ENCODE peak calls at places on chromosomes 3 and 15, in ten cellular contexts. S is stimulated activated CD4-positive, alpha-beta T cell treated with anti-CD3 and anti-CD28 coated beads, Interleukin-2, amount 100 ng/mL, for 48 hours; X is NCI-H748 treated with DMSO at 0.1 percent for 48 hours; Y is frontal cortex; W is PC-9; Z is ELF-1; E is hypothalamus; H is activated naive CD4-positive, alpha-beta T cell; I is Calu3; B is ELR. D is an unnamed sample.

GRCh38 chr3:195754141-195754540 is 33.4 kb downstream of the MUC20 start:
- DNase-seq in W (no peak), I (no peak), X (no peak), S (no peak), E (no peak), H (no peak), Y (no peak), Z (no peak), B (no peak), D (no peak)

GRCh38 chr3:9278085-9278484 is 28.6 kb upstream of the SRGAP3 start:
- DNase-seq in Z (peak; percentile 69), E (no peak), Y (no peak), X (no peak), H (no peak), W (no peak), B (no peak), S (no peak), I (no peak), D (no peak)

GRCh38 chr3:71760140-71760539 is 6.5 kb downstream of the GPR27 start:
- DNase-seq in W (no peak), Z (no peak), E (no peak), B (no peak), I (no peak), X (no peak), H (no peak), S (no peak), Y (no peak), D (no peak)

GRCh38 chr15:65311760-65312159 is 7.3 kb downstream of the RNU5B-1 start:
- DNase-seq in E (no peak), B (no peak), I (no peak), Z (no peak), X (no peak), W (no peak), S (no peak), H (no peak), Y (no peak), D (no peak)

GRCh38 chr3:181794036-181794790 is 82.5 kb downstream of the SOX2 start:
- DNase-seq in E (no peak), B (no peak), X (no peak), W (no peak), Z (peak; percentile 48), Y (no peak), S (no peak), I (no peak), H (no peak), D (no peak)

GRCh38 chr3:126846316-126846715 is 136.6 kb upstream of the PLXNA1 start:
- DNase-seq in B (no peak), Z (no peak), E (no peak), S (no peak), W (no peak), X (no peak), Y (no peak), H (no peak), I (no peak), D (no peak)

GRCh38 chr3:71785594-71786472 is 885 bp upstream of the PROK2 start:
- DNase-seq in S (no peak), Z (peak; percentile 26), W (no peak), E (no peak), X (no peak), Y (no peak), H (no peak), B (no peak), I (no peak), D (no peak)

GRCh38 chr15:67584157-67584556 is 41.7 kb downstream of the MAP2K5 start:
- DNase-seq in Z (no peak), H (no peak), S (no peak), W (no peak), B (no peak), E (no peak), Y (no peak), X (no peak), I (no peak), D (no peak)

GRCh38 chr3:47664519-47664918 is 85.9 kb upstream of the CSPG5 start:
- DNase-seq in W (no peak), B (peak; percentile 53), E (no peak), H (no peak), Y (no peak), I (no peak), S (no peak), Z (no peak), X (no peak), D (peak; percentile 9)

GRCh38 chr15:40960926-40961325 is 7.7 kb downstream of the CHAC1 start:
- DNase-seq in Y (no peak), X (no peak), W (peak; percentile 58), S (no peak), B (peak; percentile 44), I (peak; percentile 74), E (no peak), H (no peak), Z (no peak), D (peak; percentile 56)

GRCh38 chr15:72304596-72304995 is 15.4 kb downstream of the CELF6 start:
- DNase-seq in W (no peak), B (no peak), Y (no peak), E (no peak), S (no peak), I (no peak), X (no peak), H (no peak), Z (no peak), D (no peak)

GRCh38 chr3:57959407-57960173 is 48.6 kb upstream of the FLNB start:
- DNase-seq in I (peak; percentile 44), E (no peak), Z (no peak), H (no peak), Y (no peak), B (no peak), X (no peak), W (peak; percentile 36), S (no peak), D (no peak)

GRCh38 chr3:128281461-128282367 is 128.4 kb downstream of the EEFSEC start:
- DNase-seq in B (no peak), E (no peak), S (no peak), H (no peak), W (no peak), I (no peak), Y (no peak), X (no peak), Z (no peak), D (no peak)

GRCh38 chr3:48428088-48428862 is 1.6 kb downstream of the PLXNB1 start:
- DNase-seq in Y (no peak), B (peak; percentile 23), I (peak; percentile 65), S (no peak), Z (peak; percentile 27), X (no peak), E (no peak), H (no peak), W (no peak), D (no peak)

GRCh38 chr15:81199031-81199779 is 2.5 kb downstream of the IL16 start:
- DNase-seq in W (no peak), Z (no peak), E (no peak), S (no peak), B (no peak), H (no peak), Y (no peak), X (no peak), I (no peak), D (no peak)

GRCh38 chr3:111315911-111316310 is 226.1 kb upstream of the CD96 start:
- DNase-seq in S (no peak), H (no peak), Y (no peak), I (no peak), Z (no peak), X (peak; percentile 17), W (peak; percentile 41), B (peak; percentile 50), E (no peak), D (no peak)

GRCh38 chr3:51717446-51717845 is 10.6 kb downstream of the GRM2 start:
- DNase-seq in W (no peak), I (no peak), B (no peak), H (no peak), Y (peak; percentile 1), X (no peak), S (no peak), Z (no peak), E (no peak), D (no peak)

GRCh38 chr15:72285927-72286516 is 13.7 kb upstream of the PARP6 start:
- DNase-seq in I (peak; percentile 75), B (peak; percentile 32), W (no peak), Z (peak; percentile 60), S (peak; percentile 41), H (peak; percentile 6), X (no peak), E (no peak), Y (no peak), D (no peak)

GRCh38 chr3:72487078-72487765 is 361.0 kb downstream of the SHQ1 start:
- DNase-seq in W (peak; percentile 80), B (peak; percentile 91), Y (no peak), X (no peak), I (peak; percentile 74), E (no peak), H (no peak), Z (peak; percentile 56), S (peak; percentile 49), D (peak; percentile 78)

GRCh38 chr15:67180514-67181191 is 73.8 kb downstream of the AAGAB start:
- DNase-seq in I (no peak), E (no peak), H (no peak), Y (no peak), S (no peak), W (no peak), B (no peak), X (no peak), Z (no peak), D (no peak)

GRCh38 chr3:183584246-183584913 is 28.9 kb upstream of the KLHL6 start:
- DNase-seq in X (no peak), W (no peak), B (no peak), S (no peak), H (no peak), Z (peak; percentile 31), E (no peak), Y (no peak), I (no peak), D (peak; percentile 3)

GRCh38 chr3:51748327-51748726 is 30.7 kb downstream of the IQCF6 start:
- DNase-seq in H (no peak), Y (no peak), E (no peak), B (no peak), Z (no peak), X (no peak), W (no peak), S (no peak), I (no peak), D (no peak)

GRCh38 chr3:107206141-107206540 is 171.1 kb upstream of the CCDC54 start:
- DNase-seq in Y (no peak), I (peak; percentile 46), Z (peak; percentile 13), E (no peak), B (peak; percentile 84), H (no peak), X (peak; percentile 16), S (peak; percentile 1), W (peak; percentile 57), D (peak; percentile 84)

GRCh38 chr15:73858062-73858461 is 15.3 kb upstream of the TBC1D21 start:
- DNase-seq in X (no peak), Z (no peak), S (no peak), E (no peak), I (no peak), W (no peak), Y (no peak), B (no peak), H (no peak), D (no peak)

GRCh38 chr15:25733036-25733855 is 129.9 kb downstream of the ATP10A start:
- DNase-seq in Y (no peak), Z (no peak), B (no peak), S (no peak), E (no peak), H (no peak), I (no peak), W (no peak), X (no peak), D (no peak)

GRCh38 chr15:45534821-45535220 is 12.3 kb upstream of the SLC30A4 start:
- DNase-seq in B (no peak), I (no peak), Z (no peak), W (no peak), Y (no peak), X (no peak), H (no peak), S (no peak), E (no peak), D (no peak)

GRCh38 chr3:144034715-144035114 is 63.1 kb downstream of the DIPK2A start:
- DNase-seq in I (no peak), E (no peak), X (no peak), S (no peak), H (no peak), Y (no peak), Z (no peak), B (no peak), W (no peak), D (no peak)

GRCh38 chr3:146134348-146135117 is 26.5 kb downstream of the PLOD2 start:
- DNase-seq in H (no peak), Y (no peak), I (no peak), S (no peak), B (peak; percentile 17), W (no peak), X (no peak), E (no peak), Z (peak; percentile 18), D (no peak)